ENCODE peak calls at places on chromosomes 3 and 15, in eight cellular contexts. Y, S, B, F, Q, L, C and W are unnamed samples.

GRCh38 chr3:9036327-9037112 is 73.2 kb upstream of the RAD18 start:
- DNase-seq in Y (no peak), S (no peak), B (no peak), F (no peak), Q (peak), L (no peak), C (peak), W (peak)

GRCh38 chr3:195531683-195532082 is 11.4 kb downstream of the PPP1R2 start:
- DNase-seq in Y (no peak), S (no peak), B (no peak), F (no peak), Q (no peak), L (no peak), C (no peak), W (no peak)

GRCh38 chr15:85897818-85898717 is 103.3 kb upstream of the KLHL25 start:
- DNase-seq in Y (no peak), S (no peak), B (no peak), F (no peak), Q (no peak), L (no peak), C (no peak), W (no peak)

GRCh38 chr15:63503739-63504246 is 600 bp upstream of the USP3 start:
- DNase-seq in Y (peak), S (peak), B (peak), F (peak), Q (no peak), L (peak), C (peak), W (no peak)

GRCh38 chr15:73190189-73190601 is 137.9 kb downstream of the NEO1 start:
- DNase-seq in Y (no peak), S (no peak), B (no peak), F (no peak), Q (no peak), L (no peak), C (peak), W (no peak)

GRCh38 chr3:194097141-194097880 is 38.6 kb upstream of the HES1 start:
- DNase-seq in Y (no peak), S (no peak), B (no peak), F (no peak), Q (no peak), L (no peak), C (no peak), W (no peak)

GRCh38 chr3:118587847-118588246 is 446.8 kb downstream of the IGSF11 start:
- DNase-seq in Y (no peak), S (no peak), B (no peak), F (no peak), Q (no peak), L (no peak), C (no peak), W (no peak)

GRCh38 chr3:71389911-71390573 is 193.5 kb downstream of the FOXP1 start:
- DNase-seq in Y (no peak), S (peak), B (no peak), F (no peak), Q (peak), L (no peak), C (peak), W (no peak)

GRCh38 chr3:159322322-159322939 is 520.6 kb downstream of the MFSD1 start:
- DNase-seq in Y (no peak), S (peak), B (no peak), F (no peak), Q (no peak), L (no peak), C (peak), W (no peak)

GRCh38 chr3:174776123-174776522 is 83.0 kb upstream of the NAALADL2 start:
- DNase-seq in Y (no peak), S (no peak), B (no peak), F (no peak), Q (no peak), L (no peak), C (peak), W (no peak)

GRCh38 chr3:122786067-122786466 is 7.6 kb downstream of the HSPBAP1 start:
- DNase-seq in Y (no peak), S (peak), B (no peak), F (no peak), Q (no peak), L (no peak), C (peak), W (no peak)

GRCh38 chr3:153032891-153033290 is 129.1 kb upstream of the RAP2B start:
- DNase-seq in Y (no peak), S (no peak), B (no peak), F (no peak), Q (no peak), L (no peak), C (no peak), W (no peak)

GRCh38 chr15:77942611-77943211 is 134.8 kb downstream of the TBC1D2B start:
- DNase-seq in Y (no peak), S (no peak), B (no peak), F (no peak), Q (no peak), L (no peak), C (no peak), W (no peak)

GRCh38 chr15:61118885-61119284 is 110.2 kb downstream of the RORA start:
- DNase-seq in Y (no peak), S (no peak), B (no peak), F (no peak), Q (no peak), L (no peak), C (no peak), W (no peak)

GRCh38 chr3:63993653-63994079 is 29.6 kb downstream of the PSMD6 start:
- DNase-seq in Y (peak), S (peak), B (peak), F (peak), Q (peak), L (peak), C (peak), W (peak)

GRCh38 chr3:72116226-72116625 is 331.3 kb upstream of the PROK2 start:
- DNase-seq in Y (no peak), S (no peak), B (no peak), F (no peak), Q (no peak), L (no peak), C (no peak), W (no peak)

GRCh38 chr3:129315386-129315991 is 36.8 kb downstream of the HMCES start:
- DNase-seq in Y (peak), S (peak), B (peak), F (peak), Q (no peak), L (peak), C (peak), W (no peak)

GRCh38 chr3:43796041-43796596 is 105.4 kb downstream of the ABHD5 start:
- DNase-seq in Y (no peak), S (no peak), B (no peak), F (no peak), Q (no peak), L (no peak), C (no peak), W (no peak)

GRCh38 chr3:122857019-122857418 is 62.1 kb downstream of the SLC49A4 start:
- DNase-seq in Y (no peak), S (no peak), B (no peak), F (no peak), Q (no peak), L (no peak), C (peak), W (peak)